ENCODE peak calls at places on chromosome 6, in nine cellular contexts. D, R, L, J, I, E, Z, P and Q are unnamed samples. For H3K4me1 and H3K9me3, the result is how much of the 10 kb centered on the place peaks cover.

GRCh38 chr6:121302882-121303281 is 31.4 kb downstream of the TBC1D32 start:
- DNase-seq in D (no peak), R (no peak), L (no peak), J (no peak), I (no peak), E (no peak), Z (no peak), P (no peak), Q (no peak)

GRCh38 chr6:109372070-109372585 is 10.1 kb downstream of the CD164 start:
- DNase-seq in D (no peak), R (no peak), L (no peak), J (no peak), I (no peak), E (no peak), Z (no peak), P (no peak), Q (no peak)

GRCh38 chr6:18234564-18234963 is 29.8 kb downstream of the DEK start:
- DNase-seq in D (no peak), R (no peak), L (no peak), J (no peak), I (no peak), E (no peak), Z (no peak), P (no peak), Q (no peak)

GRCh38 chr6:31110825-31111582 is 1.4 kb downstream of the C6orf15 start:
- DNase-seq in D (no peak), R (no peak), L (no peak), J (no peak), I (peak), E (no peak), Z (no peak), P (no peak), Q (no peak)

GRCh38 chr6:41638002-41638800 is at the start of gene MDFI:
- DNase-seq in D (no peak), R (no peak), L (peak), J (peak), I (no peak), E (peak), Z (no peak), P (peak), Q (peak)

GRCh38 chr6:135346747-135347146 is 150.8 kb downstream of the AHI1 start:
- DNase-seq in D (no peak), R (peak), L (no peak), J (no peak), I (no peak), E (no peak), Z (no peak), P (no peak), Q (peak)

GRCh38 chr6:43758617-43759050 is 11.4 kb upstream of the VEGFA start:
- DNase-seq in D (no peak), R (no peak), L (no peak), J (no peak), I (no peak), E (no peak), Z (no peak), P (no peak), Q (peak)

GRCh38 chr6:149147939-149148718 is 169.4 kb upstream of the TAB2 start:
- DNase-seq in D (no peak), R (no peak), L (no peak), J (no peak), I (no peak), E (no peak), Z (no peak), P (no peak), Q (no peak)

GRCh38 chr6:101439790-101440189 is 46.3 kb downstream of the GRIK2 start:
- DNase-seq in D (no peak), R (peak), L (no peak), J (no peak), I (no peak), E (no peak), Z (no peak), P (no peak), Q (peak)

GRCh38 chr6:82013561-82014275 is 233.8 kb downstream of the IBTK start:
- DNase-seq in D (no peak), R (peak), L (peak), J (no peak), I (no peak), E (no peak), Z (no peak), P (no peak), Q (peak)

GRCh38 chr6:167918507-167919278 is 78.8 kb upstream of the KIF25 start:
- DNase-seq in D (no peak), R (no peak), L (no peak), J (no peak), I (no peak), E (no peak), Z (no peak), P (no peak), Q (no peak)
- H3K4me1 ChIP-seq in D (under half), R (under half), L (under half), J (under half), I (under half), E (under half), Z (under half), P (under half), Q (under half)

GRCh38 chr6:22656696-22657340 is 87.5 kb downstream of the HDGFL1 start:
- DNase-seq in D (no peak), R (no peak), L (no peak), J (no peak), I (no peak), E (no peak), Z (no peak), P (no peak), Q (no peak)
- H3K9me3 ChIP-seq in D (under half), R (under half), L (under half), J (under half), I (under half), E (under half), Z (under half), P (under half), Q (under half)

DNA sequence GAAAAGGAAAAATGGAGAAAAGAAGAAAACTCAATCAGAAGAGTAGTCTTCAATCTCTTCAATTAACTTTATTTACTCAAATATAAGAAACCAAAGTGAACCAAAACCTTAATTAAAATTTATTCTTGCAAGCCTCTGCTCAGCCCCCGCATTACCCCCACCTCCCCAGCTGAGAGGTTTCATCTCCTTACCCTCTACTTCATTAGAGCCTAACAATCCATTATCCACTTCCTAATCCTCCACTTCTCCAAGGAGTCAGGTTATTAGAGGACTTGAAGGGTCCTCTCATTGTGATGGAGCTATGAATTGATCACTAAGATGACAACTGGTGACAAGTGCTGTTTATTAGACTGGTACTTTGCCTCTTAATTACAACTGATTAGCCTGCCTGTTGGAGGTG is 956.5 kb downstream of the TFAP2A start:
- DNase-seq in D (no peak), R (no peak), L (no peak), J (no peak), I (no peak), E (no peak), Z (no peak), P (no peak), Q (no peak)
- H3K4me1 ChIP-seq in D (under half), R (under half), L (under half), J (under half), I (under half), E (under half), Z (under half), P (under half), Q (under half)

GRCh38 chr6:93713974-93714373 is 294.6 kb upstream of the EPHA7 start:
- DNase-seq in D (no peak), R (no peak), L (no peak), J (no peak), I (no peak), E (no peak), Z (no peak), P (no peak), Q (no peak)
- H3K9me3 ChIP-seq in D (under half), R (under half), L (under half), J (under half), I (under half), E (under half), Z (under half), P (under half), Q (under half)

GRCh38 chr6:6686748-6687601 is 98.5 kb downstream of the LY86 start:
- DNase-seq in D (peak), R (no peak), L (peak), J (peak), I (peak), E (peak), Z (peak), P (peak), Q (peak)
- H3K4me1 ChIP-seq in D (under half), R (under half), L (under half), J (half or more), I (half or more), E (under half), Z (under half), P (under half), Q (under half)

DNA sequence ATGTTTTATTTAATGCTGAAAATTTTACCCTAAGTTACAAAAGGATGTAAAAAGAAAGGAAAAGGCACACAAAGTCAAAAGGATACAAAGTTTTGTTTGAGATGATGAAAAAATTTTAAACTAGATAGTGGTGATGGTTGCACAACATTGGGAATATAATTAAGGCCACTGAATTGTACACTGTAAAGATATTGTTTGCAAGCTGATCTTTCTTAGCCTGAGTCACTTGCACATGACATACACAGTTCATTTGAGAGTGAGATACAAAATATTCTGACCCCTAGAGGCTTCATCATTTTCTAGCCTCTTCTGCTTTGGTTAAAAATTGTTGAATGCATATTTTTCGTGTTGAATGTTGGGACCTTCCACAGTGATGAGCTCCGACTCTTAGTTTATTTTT is 462.6 kb downstream of the HDGFL1 start:
- DNase-seq in D (no peak), R (peak), L (no peak), J (no peak), I (no peak), E (no peak), Z (no peak), P (no peak), Q (peak)
- H3K9me3 ChIP-seq in D (under half), R (under half), L (under half), J (under half), I (under half), E (under half), Z (under half), P (under half), Q (under half)